ENCODE peak calls at places on chromosomes 13 and 19, in nine cellular contexts. One of them, this sample, is unnamed.

GRCh38 chr19:44512326-44513298 is 12.3 kb upstream of the ZNF180 start:
- DNase-seq in esophagus muscularis mucosa: no peak
- DNase-seq in lung: no peak
- DNase-seq in cardiac muscle cell: peak; percentile 20
- DNase-seq in breast epithelium: no peak
- DNase-seq in H9: peak; percentile 80
- DNase-seq in AG04450: peak; percentile 34
- DNase-seq in DND-41: peak; percentile 47
- DNase-seq in Panc1: no peak
- DNase-seq in this sample: peak; percentile 57

GRCh38 chr13:110641055-110642015 is 26.0 kb downstream of the NAXD start:
- DNase-seq in esophagus muscularis mucosa: no peak
- DNase-seq in lung: no peak
- DNase-seq in cardiac muscle cell: no peak
- DNase-seq in breast epithelium: no peak
- DNase-seq in H9: no peak
- DNase-seq in AG04450: no peak
- DNase-seq in DND-41: no peak
- DNase-seq in Panc1: no peak
- DNase-seq in this sample: no peak

GRCh38 chr19:49151339-49152217 is 3.6 kb downstream of the HRC start:
- DNase-seq in esophagus muscularis mucosa: no peak
- DNase-seq in lung: peak; percentile 87
- DNase-seq in cardiac muscle cell: peak; percentile 79
- DNase-seq in breast epithelium: peak; percentile 93
- DNase-seq in H9: peak; percentile 99
- DNase-seq in AG04450: no peak
- DNase-seq in DND-41: peak; percentile 30
- DNase-seq in Panc1: peak; percentile 66
- DNase-seq in this sample: peak; percentile 92

GRCh38 chr13:111652676-111653075 is 332.2 kb downstream of the TEX29 start:
- DNase-seq in esophagus muscularis mucosa: no peak
- DNase-seq in lung: no peak
- DNase-seq in cardiac muscle cell: no peak
- DNase-seq in breast epithelium: no peak
- DNase-seq in H9: peak; percentile 4
- DNase-seq in AG04450: no peak
- DNase-seq in DND-41: no peak
- DNase-seq in Panc1: no peak
- DNase-seq in this sample: no peak

GRCh38 chr13:101751488-101751887 is 299.0 kb downstream of the ITGBL1 start:
- DNase-seq in esophagus muscularis mucosa: no peak
- DNase-seq in lung: no peak
- DNase-seq in cardiac muscle cell: peak; percentile 57
- DNase-seq in breast epithelium: no peak
- DNase-seq in H9: no peak
- DNase-seq in AG04450: peak; percentile 32
- DNase-seq in DND-41: no peak
- DNase-seq in Panc1: peak; percentile 7
- DNase-seq in this sample: peak; percentile 59

GRCh38 chr13:97976551-97977375 is 23.3 kb downstream of the IPO5 start:
- DNase-seq in esophagus muscularis mucosa: no peak
- DNase-seq in lung: no peak
- DNase-seq in cardiac muscle cell: no peak
- DNase-seq in breast epithelium: no peak
- DNase-seq in H9: peak; percentile 91
- DNase-seq in AG04450: no peak
- DNase-seq in DND-41: no peak
- DNase-seq in Panc1: no peak
- DNase-seq in this sample: peak; percentile 36

GRCh38 chr19:38093587-38093986 is 130.4 kb downstream of the DPF1 start:
- DNase-seq in esophagus muscularis mucosa: no peak
- DNase-seq in lung: no peak
- DNase-seq in cardiac muscle cell: no peak
- DNase-seq in breast epithelium: no peak
- DNase-seq in H9: no peak
- DNase-seq in AG04450: no peak
- DNase-seq in DND-41: no peak
- DNase-seq in Panc1: no peak
- DNase-seq in this sample: no peak

GRCh38 chr19:42068756-42069571 is 1.0 kb downstream of the GRIK5 start:
- DNase-seq in esophagus muscularis mucosa: no peak
- DNase-seq in lung: no peak
- DNase-seq in cardiac muscle cell: no peak
- DNase-seq in breast epithelium: no peak
- DNase-seq in H9: no peak
- DNase-seq in AG04450: no peak
- DNase-seq in DND-41: no peak
- DNase-seq in Panc1: no peak
- DNase-seq in this sample: no peak

GRCh38 chr13:45615501-45616101 is at the start of gene ERICH6B:
- DNase-seq in esophagus muscularis mucosa: no peak
- DNase-seq in lung: no peak
- DNase-seq in cardiac muscle cell: peak; percentile 70
- DNase-seq in breast epithelium: no peak
- DNase-seq in H9: peak; percentile 86
- DNase-seq in AG04450: no peak
- DNase-seq in DND-41: peak; percentile 8
- DNase-seq in Panc1: no peak
- DNase-seq in this sample: no peak

GRCh38 chr13:110485604-110486003 is 75.9 kb downstream of the RAB20 start:
- DNase-seq in esophagus muscularis mucosa: no peak
- DNase-seq in lung: no peak
- DNase-seq in cardiac muscle cell: peak; percentile 75
- DNase-seq in breast epithelium: no peak
- DNase-seq in H9: peak; percentile 96
- DNase-seq in AG04450: no peak
- DNase-seq in DND-41: no peak
- DNase-seq in Panc1: no peak
- DNase-seq in this sample: no peak

GRCh38 chr19:1265611-1266115 is 3.5 kb upstream of the CIRBP start:
- DNase-seq in esophagus muscularis mucosa: no peak
- DNase-seq in lung: no peak
- DNase-seq in cardiac muscle cell: no peak
- DNase-seq in breast epithelium: no peak
- DNase-seq in H9: no peak
- DNase-seq in AG04450: no peak
- DNase-seq in DND-41: no peak
- DNase-seq in Panc1: no peak
- DNase-seq in this sample: peak; percentile 38

GRCh38 chr19:6791237-6791636 is 18.7 kb downstream of the VAV1 start:
- DNase-seq in esophagus muscularis mucosa: no peak
- DNase-seq in lung: no peak
- DNase-seq in cardiac muscle cell: no peak
- DNase-seq in breast epithelium: no peak
- DNase-seq in H9: no peak
- DNase-seq in AG04450: no peak
- DNase-seq in DND-41: no peak
- DNase-seq in Panc1: no peak
- DNase-seq in this sample: no peak

GRCh38 chr19:41816761-41817160 is 20.4 kb downstream of the CEACAM3 start:
- DNase-seq in esophagus muscularis mucosa: no peak
- DNase-seq in lung: no peak
- DNase-seq in cardiac muscle cell: no peak
- DNase-seq in breast epithelium: no peak
- DNase-seq in H9: no peak
- DNase-seq in AG04450: no peak
- DNase-seq in DND-41: no peak
- DNase-seq in Panc1: no peak
- DNase-seq in this sample: no peak

GRCh38 chr19:1471514-1472107 is 7.4 kb downstream of the C19orf25 start:
- DNase-seq in esophagus muscularis mucosa: no peak
- DNase-seq in lung: no peak
- DNase-seq in cardiac muscle cell: no peak
- DNase-seq in breast epithelium: no peak
- DNase-seq in H9: no peak
- DNase-seq in AG04450: no peak
- DNase-seq in DND-41: peak; percentile 43
- DNase-seq in Panc1: no peak
- DNase-seq in this sample: no peak

GRCh38 chr13:29922281-29922821 is 71.9 kb upstream of the UBL3 start:
- DNase-seq in esophagus muscularis mucosa: no peak
- DNase-seq in lung: no peak
- DNase-seq in cardiac muscle cell: no peak
- DNase-seq in breast epithelium: no peak
- DNase-seq in H9: no peak
- DNase-seq in AG04450: no peak
- DNase-seq in DND-41: no peak
- DNase-seq in Panc1: no peak
- DNase-seq in this sample: peak; percentile 40

GRCh38 chr13:88196106-88196505 is 524.9 kb downstream of the SLITRK5 start:
- DNase-seq in esophagus muscularis mucosa: no peak
- DNase-seq in lung: no peak
- DNase-seq in cardiac muscle cell: no peak
- DNase-seq in breast epithelium: no peak
- DNase-seq in H9: no peak
- DNase-seq in AG04450: no peak
- DNase-seq in DND-41: no peak
- DNase-seq in Panc1: no peak
- DNase-seq in this sample: no peak

DNA sequence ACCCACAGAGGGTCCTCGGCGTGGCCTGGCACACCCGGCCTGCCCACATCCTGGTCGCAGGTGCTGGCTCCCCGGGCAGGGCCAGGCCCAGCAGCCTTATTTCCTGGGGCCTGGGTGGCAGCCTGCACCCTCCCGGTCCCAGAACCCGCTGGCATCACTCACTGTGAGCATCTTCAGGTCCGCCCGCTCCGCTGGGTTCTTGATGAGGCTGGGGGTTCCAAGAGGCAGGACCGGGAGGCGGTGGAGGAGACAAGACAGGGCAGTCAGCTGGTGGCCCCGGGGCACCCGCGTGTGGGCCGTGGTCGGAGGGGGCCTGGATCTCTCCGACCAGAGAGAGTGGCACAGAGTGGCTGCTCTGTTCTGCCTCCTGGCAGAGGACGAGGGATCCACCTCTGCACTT is 27.6 kb upstream of the ZBTB7A start:
- DNase-seq in esophagus muscularis mucosa: no peak
- DNase-seq in lung: no peak
- DNase-seq in cardiac muscle cell: no peak
- DNase-seq in breast epithelium: no peak
- DNase-seq in H9: no peak
- DNase-seq in AG04450: no peak
- DNase-seq in DND-41: no peak
- DNase-seq in Panc1: no peak
- DNase-seq in this sample: no peak
- H3K27ac ChIP-seq in esophagus muscularis mucosa: no peak overlapping the region
- H3K27ac ChIP-seq in lung: no peak overlapping the region
- H3K27ac ChIP-seq in cardiac muscle cell: no peak overlapping the region
- H3K27ac ChIP-seq in breast epithelium: no peak overlapping the region
- H3K27ac ChIP-seq in H9: no peak overlapping the region
- H3K27ac ChIP-seq in AG04450: no peak overlapping the region
- H3K27ac ChIP-seq in DND-41: no peak overlapping the region
- H3K27ac ChIP-seq in Panc1: no peak overlapping the region
- H3K27ac ChIP-seq in this sample: peak overlapping the region; percentile 68

GRCh38 chr13:20721454-20722357 is 18.2 kb downstream of the IL17D start:
- DNase-seq in esophagus muscularis mucosa: no peak
- DNase-seq in lung: peak; percentile 42
- DNase-seq in cardiac muscle cell: peak; percentile 64
- DNase-seq in breast epithelium: no peak
- DNase-seq in H9: peak; percentile 68
- DNase-seq in AG04450: peak; percentile 24
- DNase-seq in DND-41: no peak
- DNase-seq in Panc1: no peak
- DNase-seq in this sample: peak; percentile 49
- TF ChIP-seq CTCF in esophagus muscularis mucosa: no peak
- TF ChIP-seq CTCF in lung: no peak
- TF ChIP-seq CTCF in cardiac muscle cell: peak; percentile 19
- TF ChIP-seq CTCF in breast epithelium: no peak
- TF ChIP-seq CTCF in H9: no peak
- TF ChIP-seq CTCF in AG04450: no peak
- TF ChIP-seq CTCF in DND-41: no peak
- TF ChIP-seq CTCF in Panc1: no peak
- TF ChIP-seq CTCF in this sample: no peak

GRCh38 chr19:5156231-5156986 is 184.2 kb downstream of the PTPRS start:
- DNase-seq in esophagus muscularis mucosa: no peak
- DNase-seq in lung: no peak
- DNase-seq in cardiac muscle cell: no peak
- DNase-seq in breast epithelium: no peak
- DNase-seq in H9: peak; percentile 29
- DNase-seq in AG04450: no peak
- DNase-seq in DND-41: no peak
- DNase-seq in Panc1: no peak
- DNase-seq in this sample: no peak

GRCh38 chr19:5154129-5154798 is 185.4 kb downstream of the KDM4B start:
- DNase-seq in esophagus muscularis mucosa: no peak
- DNase-seq in lung: no peak
- DNase-seq in cardiac muscle cell: peak; percentile 54
- DNase-seq in breast epithelium: no peak
- DNase-seq in H9: peak; percentile 79
- DNase-seq in AG04450: no peak
- DNase-seq in DND-41: peak; percentile 49
- DNase-seq in Panc1: no peak
- DNase-seq in this sample: no peak

GRCh38 chr19:5155586-5156210 is 184.9 kb downstream of the PTPRS start:
- DNase-seq in esophagus muscularis mucosa: no peak
- DNase-seq in lung: no peak
- DNase-seq in cardiac muscle cell: no peak
- DNase-seq in breast epithelium: no peak
- DNase-seq in H9: no peak
- DNase-seq in AG04450: no peak
- DNase-seq in DND-41: no peak
- DNase-seq in Panc1: no peak
- DNase-seq in this sample: no peak

GRCh38 chr19:5153601-5154128 is 184.8 kb downstream of the KDM4B start:
- DNase-seq in esophagus muscularis mucosa: no peak
- DNase-seq in lung: no peak
- DNase-seq in cardiac muscle cell: no peak
- DNase-seq in breast epithelium: no peak
- DNase-seq in H9: no peak
- DNase-seq in AG04450: no peak
- DNase-seq in DND-41: no peak
- DNase-seq in Panc1: no peak
- DNase-seq in this sample: no peak

GRCh38 chr19:5154799-5155426 is 185.7 kb downstream of the PTPRS start:
- DNase-seq in esophagus muscularis mucosa: no peak
- DNase-seq in lung: no peak
- DNase-seq in cardiac muscle cell: no peak
- DNase-seq in breast epithelium: no peak
- DNase-seq in H9: no peak
- DNase-seq in AG04450: no peak
- DNase-seq in DND-41: no peak
- DNase-seq in Panc1: no peak
- DNase-seq in this sample: no peak
- H3K27ac ChIP-seq in esophagus muscularis mucosa: no peak overlapping the region
- H3K27ac ChIP-seq in lung: no peak overlapping the region
- H3K27ac ChIP-seq in cardiac muscle cell: peak overlapping the region; percentile 51
- H3K27ac ChIP-seq in breast epithelium: no peak overlapping the region
- H3K27ac ChIP-seq in H9: no peak overlapping the region
- H3K27ac ChIP-seq in AG04450: no peak overlapping the region
- H3K27ac ChIP-seq in DND-41: no peak overlapping the region
- H3K27ac ChIP-seq in Panc1: no peak overlapping the region
- H3K27ac ChIP-seq in this sample: no peak overlapping the region

DNA sequence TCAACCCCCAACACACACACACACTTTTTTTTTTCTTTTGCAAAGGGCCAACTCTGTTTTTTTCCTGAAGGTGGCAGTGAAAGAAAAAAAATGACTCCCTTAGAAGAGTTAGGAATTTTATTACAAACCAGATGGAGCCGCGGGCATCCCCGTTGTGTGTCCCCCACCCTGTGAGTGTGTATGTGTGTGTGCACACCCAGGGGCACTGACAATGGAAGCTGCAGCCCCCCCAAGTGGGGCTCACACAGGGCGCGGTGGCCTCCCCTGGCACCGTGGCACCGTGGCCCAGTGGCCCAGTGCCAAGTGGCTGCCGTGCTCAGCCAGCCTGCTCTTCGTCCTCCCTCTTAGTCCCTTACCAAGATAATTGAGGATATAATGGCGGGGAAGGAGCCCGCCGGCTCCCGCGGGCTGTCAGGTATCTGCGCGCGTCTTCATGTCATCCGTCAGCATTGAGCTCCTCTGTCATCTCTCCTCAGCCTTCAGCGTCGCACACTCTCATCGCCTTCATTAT is 314.1 kb downstream of the ZNF536 start:
- DNase-seq in esophagus muscularis mucosa: no peak
- DNase-seq in lung: no peak
- DNase-seq in cardiac muscle cell: no peak
- DNase-seq in breast epithelium: no peak
- DNase-seq in H9: no peak
- DNase-seq in AG04450: no peak
- DNase-seq in DND-41: no peak
- DNase-seq in Panc1: no peak
- DNase-seq in this sample: no peak
- TF ChIP-seq CTCF in esophagus muscularis mucosa: peak; percentile 13
- TF ChIP-seq CTCF in lung: no peak
- TF ChIP-seq CTCF in cardiac muscle cell: peak; percentile 22
- TF ChIP-seq CTCF in breast epithelium: no peak
- TF ChIP-seq CTCF in H9: peak; percentile 26
- TF ChIP-seq CTCF in AG04450: no peak
- TF ChIP-seq CTCF in DND-41: peak; percentile 22
- TF ChIP-seq CTCF in Panc1: peak; percentile 61
- TF ChIP-seq CTCF in this sample: no peak